ENCODE peak calls at places on chromosomes 2 and 18, in five cellular contexts. S is kidney epithelial cell, Y is NB4, W is hepatocyte, E is AG04449. X is an unnamed sample.

GRCh38 chr18:34028341-34028740 is 196.4 kb downstream of the NOL4 start:
- DNase-seq in S (no peak), Y (no peak), W (no peak), E (no peak), X (peak)

GRCh38 chr2:144505245-144505801 is 14.6 kb downstream of the ZEB2 start:
- DNase-seq in S (no peak), Y (peak), W (no peak), E (no peak), X (no peak)

GRCh38 chr2:162888641-162889040 is 50.1 kb upstream of the KCNH7 start:
- DNase-seq in S (no peak), Y (peak), W (no peak), E (no peak), X (no peak)

GRCh38 chr2:235287369-235287722 is 206.5 kb upstream of the AGAP1 start:
- DNase-seq in S (no peak), Y (no peak), W (no peak), E (no peak), X (no peak)

GRCh38 chr2:191979221-191979730 is 132.4 kb upstream of the CAVIN2 start:
- DNase-seq in S (no peak), Y (no peak), W (no peak), E (no peak), X (no peak)

GRCh38 chr2:179201884-179202283 is 62.7 kb downstream of the SESTD1 start:
- DNase-seq in S (no peak), Y (peak), W (no peak), E (no peak), X (no peak)

GRCh38 chr2:179440642-179441251 is 176.1 kb upstream of the SESTD1 start:
- DNase-seq in S (no peak), Y (peak), W (peak), E (no peak), X (no peak)

GRCh38 chr2:56892381-56892780 is 708.6 kb downstream of the CCDC85A start:
- DNase-seq in S (no peak), Y (no peak), W (no peak), E (no peak), X (no peak)

GRCh38 chr2:49928541-49928940 is 774.2 kb upstream of the FSHR start:
- DNase-seq in S (no peak), Y (no peak), W (no peak), E (no peak), X (no peak)

GRCh38 chr2:160602073-160602472 is 108.5 kb upstream of the RBMS1 start:
- DNase-seq in S (no peak), Y (no peak), W (no peak), E (no peak), X (no peak)

GRCh38 chr18:46331316-46331715 is 227.1 kb downstream of the HAUS1 start:
- DNase-seq in S (no peak), Y (peak), W (no peak), E (no peak), X (no peak)

GRCh38 chr2:108571262-108571661 is 37.0 kb downstream of the LIMS1 start:
- DNase-seq in S (no peak), Y (no peak), W (no peak), E (no peak), X (no peak)

GRCh38 chr2:25274868-25275574 is 66.7 kb downstream of the DNMT3A start:
- DNase-seq in S (no peak), Y (peak), W (no peak), E (no peak), X (no peak)

GRCh38 chr2:167681234-167681633 is 566.2 kb downstream of the STK39 start:
- DNase-seq in S (no peak), Y (no peak), W (no peak), E (no peak), X (no peak)

GRCh38 chr18:57542126-57542525 is 44.4 kb downstream of the FECH start:
- DNase-seq in S (peak), Y (no peak), W (no peak), E (peak), X (peak)

GRCh38 chr2:15569658-15570615 is 8.8 kb upstream of the NBAS start:
- DNase-seq in S (no peak), Y (no peak), W (no peak), E (no peak), X (no peak)

GRCh38 chr2:208466133-208466919 is 59.7 kb downstream of the PTH2R start:
- DNase-seq in S (peak), Y (peak), W (peak), E (no peak), X (no peak)

GRCh38 chr2:176079285-176079830 is 4.4 kb downstream of the EVX2 start:
- DNase-seq in S (no peak), Y (peak), W (no peak), E (no peak), X (no peak)

GRCh38 chr18:63236417-63236816 is 83.2 kb downstream of the BCL2 start:
- DNase-seq in S (no peak), Y (peak), W (no peak), E (no peak), X (no peak)

GRCh38 chr2:166127217-166128155 is at the start of gene SCN1A:
- DNase-seq in S (peak), Y (peak), W (peak), E (no peak), X (no peak)

GRCh38 chr2:180622122-180622918 is 358.1 kb upstream of the UBE2E3 start:
- DNase-seq in S (no peak), Y (no peak), W (no peak), E (no peak), X (no peak)

GRCh38 chr2:9779572-9780264 is 63.6 kb upstream of the TAF1B start:
- DNase-seq in S (no peak), Y (peak), W (no peak), E (no peak), X (no peak)

GRCh38 chr2:148979919-148980277 is 58.6 kb upstream of the LYPD6B start:
- DNase-seq in S (no peak), Y (no peak), W (no peak), E (no peak), X (no peak)

GRCh38 chr2:70385966-70386595 is 84.2 kb upstream of the FAM136A start:
- DNase-seq in S (no peak), Y (no peak), W (no peak), E (no peak), X (no peak)

GRCh38 chr2:174490032-174490431 is 3.2 kb upstream of the GPR155 start:
- DNase-seq in S (no peak), Y (no peak), W (no peak), E (no peak), X (no peak)

GRCh38 chr2:7272180-7272579 is 355.0 kb downstream of the RNF144A start:
- DNase-seq in S (no peak), Y (no peak), W (no peak), E (peak), X (no peak)

GRCh38 chr2:219591091-219591490 is 6.6 kb upstream of the STK11IP start:
- DNase-seq in S (no peak), Y (no peak), W (no peak), E (no peak), X (no peak)

GRCh38 chr2:66379473-66379872 is 55.5 kb upstream of the MEIS1 start:
- DNase-seq in S (no peak), Y (no peak), W (no peak), E (no peak), X (no peak)

GRCh38 chr18:77572537-77572936 is 322.9 kb downstream of the GALR1 start:
- DNase-seq in S (no peak), Y (peak), W (no peak), E (no peak), X (no peak)

GRCh38 chr2:58866946-58867345 is 625.8 kb upstream of the FANCL start:
- DNase-seq in S (no peak), Y (no peak), W (peak), E (no peak), X (no peak)

GRCh38 chr18:58579561-58580047 is 49.3 kb downstream of the ALPK2 start:
- DNase-seq in S (no peak), Y (no peak), W (no peak), E (peak), X (no peak)

GRCh38 chr2:215437614-215438013 is 1.7 kb upstream of the FN1 start:
- DNase-seq in S (no peak), Y (no peak), W (no peak), E (no peak), X (no peak)

GRCh38 chr2:141392517-141393213 is 738.2 kb downstream of the LRP1B start:
- DNase-seq in S (peak), Y (no peak), W (peak), E (peak), X (no peak)

GRCh38 chr2:129459200-129459876 is 520.1 kb upstream of the RAB6C start:
- DNase-seq in S (no peak), Y (no peak), W (no peak), E (no peak), X (no peak)

DNA sequence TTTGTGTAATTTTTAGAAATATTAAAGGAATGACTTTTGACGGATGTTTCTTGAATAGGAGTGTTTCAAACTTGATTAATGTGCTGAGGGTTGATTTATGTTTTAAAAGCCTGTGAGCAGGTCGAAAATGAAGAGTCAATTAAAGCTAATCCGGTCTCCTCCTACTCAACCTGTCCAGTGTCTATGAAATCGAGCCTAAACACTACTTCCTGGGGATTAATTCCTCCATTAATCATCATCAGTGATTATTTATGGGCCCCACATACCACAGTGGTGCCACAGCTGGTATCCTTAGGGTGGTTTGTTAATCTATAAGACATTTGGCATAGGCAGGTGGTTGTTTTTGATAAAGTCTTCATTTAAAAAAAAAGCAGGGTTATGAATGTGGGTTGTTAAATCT is 308.8 kb downstream of the AKAIN1 start:
- DNase-seq in S (no peak), Y (no peak), W (no peak), E (no peak), X (no peak)
- TF ChIP-seq CTCF in S (no peak), Y (no peak), W (no peak), E (no peak), X (no peak)

DNA sequence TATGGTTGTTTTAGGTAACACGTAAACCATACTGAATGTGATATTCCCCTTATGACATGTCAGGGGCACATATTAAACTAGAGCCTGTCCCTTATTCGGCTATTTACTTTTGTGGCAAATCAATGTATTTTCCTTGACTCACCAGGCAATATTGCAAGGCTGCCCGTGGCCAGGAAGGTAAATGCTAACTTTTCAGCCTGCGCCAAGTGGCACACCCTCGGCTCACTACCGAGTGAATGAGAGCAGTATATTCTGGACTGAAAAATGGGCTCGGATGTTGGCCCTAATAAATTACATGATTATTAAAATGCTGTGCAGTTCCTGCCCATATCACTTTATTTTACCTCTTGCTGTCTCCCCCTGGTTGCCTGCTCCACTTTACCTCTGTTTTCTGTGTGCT is 46.7 kb downstream of the POU3F3 start:
- DNase-seq in S (no peak), Y (no peak), W (no peak), E (no peak), X (no peak)
- H3K4me3 ChIP-seq in S (no peak), Y (no peak), W (no peak), E (no peak), X (no peak)

GRCh38 chr2:151439127-151439526 is 29.4 kb downstream of the RIF1 start:
- DNase-seq in S (no peak), Y (no peak), W (no peak), E (no peak), X (no peak)

GRCh38 chr2:151438506-151438905 is 28.8 kb downstream of the RIF1 start:
- DNase-seq in S (no peak), Y (no peak), W (no peak), E (no peak), X (no peak)

DNA sequence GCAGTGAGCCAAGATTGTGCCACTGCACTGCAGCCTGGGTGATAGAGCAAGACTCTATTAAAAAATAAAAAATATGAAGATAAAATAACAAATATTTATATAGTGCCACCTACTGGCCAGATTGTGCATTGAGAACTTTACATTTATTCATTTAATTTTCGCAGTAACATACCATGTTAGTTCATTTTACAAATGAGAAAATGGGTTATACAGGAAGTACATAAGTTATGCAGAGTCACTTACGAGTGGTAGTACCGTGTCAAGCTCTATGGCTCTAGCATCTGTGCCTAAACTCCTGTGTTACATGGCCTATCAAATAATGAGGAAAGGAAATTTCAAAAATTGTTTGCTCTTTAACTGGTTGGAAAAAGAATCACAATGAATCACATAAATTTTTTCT is 27.9 kb downstream of the RIF1 start:
- DNase-seq in S (no peak), Y (peak), W (peak), E (no peak), X (no peak)
- TF ChIP-seq CTCF in S (peak), Y (peak), W (peak), E (no peak), X (peak)

DNA sequence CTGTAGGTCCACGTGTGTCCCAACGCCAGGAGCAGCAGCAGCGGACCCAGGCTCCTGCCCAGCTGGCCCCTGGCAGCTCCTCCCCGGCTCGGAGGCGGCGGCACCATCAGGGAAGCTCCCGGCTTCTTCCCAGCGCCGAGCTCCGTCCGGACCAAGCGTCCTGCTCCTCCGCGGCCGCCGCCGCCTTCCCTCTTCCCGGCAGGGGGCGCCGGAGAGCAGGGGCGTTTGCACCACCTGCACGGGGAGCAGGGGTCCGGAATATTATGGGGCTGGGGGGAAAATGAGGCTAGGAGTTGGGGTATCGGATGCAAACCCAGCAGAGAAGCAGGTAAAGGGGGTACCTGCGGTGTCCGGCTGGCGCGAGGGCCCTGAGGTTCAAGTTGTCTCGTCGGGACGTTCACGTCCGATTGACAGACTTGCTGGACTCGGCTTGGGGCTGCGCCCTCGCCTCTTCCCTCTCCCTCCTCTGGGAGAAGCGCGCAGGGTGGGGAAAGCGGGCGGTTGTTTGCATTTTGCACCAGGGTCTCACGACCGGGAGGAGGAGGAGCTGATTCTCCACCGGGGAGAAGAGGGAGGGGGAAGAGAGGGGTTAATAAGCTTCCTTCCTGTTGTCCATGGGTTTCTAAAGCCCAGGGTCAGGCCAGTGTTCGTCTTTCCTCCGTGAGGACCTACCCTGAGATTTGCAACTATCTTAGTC is at the start of gene CCBE1:
- DNase-seq in S (no peak), Y (no peak), W (peak), E (no peak), X (no peak)
- H3K4me3 ChIP-seq in S (peak), Y (no peak), W (peak), E (peak), X (peak)

GRCh38 chr2:46798998-46799698 is 116.5 kb downstream of the MCFD2 start:
- DNase-seq in S (no peak), Y (no peak), W (no peak), E (no peak), X (no peak)

GRCh38 chr2:46796031-46796430 is 119.6 kb downstream of the MCFD2 start:
- DNase-seq in S (no peak), Y (no peak), W (no peak), E (no peak), X (no peak)

GRCh38 chr2:46800218-46800617 is 115.4 kb downstream of the MCFD2 start:
- DNase-seq in S (no peak), Y (no peak), W (no peak), E (no peak), X (no peak)

GRCh38 chr2:46796843-46797625 is 118.6 kb downstream of the MCFD2 start:
- DNase-seq in S (no peak), Y (no peak), W (no peak), E (no peak), X (no peak)

GRCh38 chr2:46798041-46798440 is 117.6 kb downstream of the MCFD2 start:
- DNase-seq in S (no peak), Y (no peak), W (no peak), E (no peak), X (no peak)
- TF ChIP-seq CTCF in S (no peak), Y (no peak), W (no peak), E (no peak), X (no peak)